ENCODE peak calls at places on chromosomes 4 and X, in ten cellular contexts. I, H, J, C, N, W, X, G, Y and T are unnamed samples. For H3K27me3, the result is how much of the 10 kb centered on the place peaks cover.

GRCh38 chrX:135086197-135086854 is 34.0 kb downstream of the ETDB start:
- DNase-seq in G (no peak), C (peak), H (peak), I (peak), Y (no peak), J (no peak), W (peak), N (no peak), X (peak), T (no peak)

GRCh38 chr4:106287353-106287969 is 28.5 kb downstream of the TBCK start:
- DNase-seq in N (no peak), G (no peak), H (no peak), J (no peak), X (no peak), W (peak), Y (no peak), C (no peak), I (no peak), T (peak)

GRCh38 chr4:6873291-6873690 is 36.3 kb upstream of the TBC1D14 start:
- DNase-seq in W (no peak), H (no peak), Y (no peak), C (no peak), X (no peak), J (no peak), G (no peak), N (no peak), I (no peak), T (no peak)

GRCh38 chr4:151045907-151046306 is 30.8 kb upstream of the LRBA start:
- DNase-seq in W (peak), G (no peak), J (no peak), X (no peak), N (no peak), Y (no peak), H (no peak), C (no peak), I (no peak), T (no peak)

GRCh38 chr4:48546336-48546735 is 56.3 kb downstream of the ZAR1 start:
- DNase-seq in X (no peak), H (peak), N (no peak), Y (no peak), C (no peak), I (no peak), G (no peak), J (no peak), W (peak), T (no peak)

GRCh38 chr4:80115368-80116181 is 42.5 kb upstream of the ANTXR2 start:
- DNase-seq in H (no peak), N (no peak), C (no peak), J (no peak), W (no peak), Y (no peak), G (no peak), X (no peak), I (no peak), T (no peak)

GRCh38 chr4:10161146-10161545 is 44.5 kb upstream of the WDR1 start:
- DNase-seq in N (no peak), C (no peak), G (no peak), H (no peak), I (no peak), J (no peak), Y (no peak), X (no peak), W (no peak), T (no peak)

GRCh38 chr4:57370691-57371090 is 260.5 kb upstream of the IGFBP7 start:
- DNase-seq in H (no peak), G (no peak), C (no peak), W (no peak), N (no peak), J (no peak), Y (no peak), I (no peak), X (no peak), T (no peak)

GRCh38 chrX:103688949-103689348 is 2.5 kb upstream of the MORF4L2 start:
- DNase-seq in G (no peak), I (no peak), X (no peak), Y (no peak), H (no peak), J (no peak), N (no peak), W (peak), C (no peak), T (no peak)

GRCh38 chrX:74526786-74527185 is 87.6 kb downstream of the RLIM start:
- DNase-seq in N (no peak), C (no peak), J (no peak), H (no peak), I (no peak), G (no peak), Y (no peak), W (no peak), X (no peak), T (no peak)

GRCh38 chrX:44157293-44157692 is 184.1 kb upstream of the NDP start:
- DNase-seq in X (no peak), W (no peak), N (no peak), H (no peak), I (no peak), J (no peak), G (no peak), Y (no peak), C (no peak), T (no peak)

GRCh38 chr4:154478128-154478527 is 13.5 kb downstream of the DCHS2 start:
- DNase-seq in W (no peak), Y (no peak), X (no peak), J (no peak), G (no peak), H (no peak), C (no peak), N (no peak), I (no peak), T (no peak)

GRCh38 chr4:2742823-2743517 is 13.2 kb downstream of the TNIP2 start:
- DNase-seq in Y (peak), G (no peak), X (no peak), I (no peak), W (no peak), C (no peak), H (no peak), N (no peak), J (peak), T (no peak)

GRCh38 chrX:74505437-74505836 is 84.1 kb downstream of the SLC16A2 start:
- DNase-seq in W (no peak), G (no peak), H (no peak), J (no peak), C (no peak), Y (no peak), X (no peak), N (no peak), I (no peak), T (no peak)

GRCh38 chr4:153514001-153514526 is 47.9 kb downstream of the TMEM131L start:
- DNase-seq in X (no peak), N (no peak), Y (no peak), I (no peak), C (no peak), J (no peak), H (no peak), W (no peak), G (no peak), T (no peak)

GRCh38 chr4:185697488-185697887 is 114.5 kb downstream of the SORBS2 start:
- DNase-seq in I (no peak), C (no peak), Y (no peak), N (no peak), G (no peak), X (no peak), J (no peak), H (no peak), W (no peak), T (no peak)
- TF ChIP-seq EP300 in I (no peak), C (no peak), Y (no peak), N (no peak), G (no peak), X (no peak), J (no peak), H (no peak), W (no peak), T (no peak)

GRCh38 chrX:121307441-121307840 is 260.0 kb downstream of the GLUD2 start:
- DNase-seq in C (no peak), I (no peak), W (no peak), X (no peak), J (no peak), H (peak), G (no peak), Y (no peak), N (no peak), T (no peak)

GRCh38 chrX:121310820-121311219 is 263.4 kb downstream of the GLUD2 start:
- DNase-seq in I (no peak), G (no peak), W (no peak), Y (no peak), X (no peak), N (no peak), H (no peak), J (no peak), C (no peak), T (no peak)

DNA sequence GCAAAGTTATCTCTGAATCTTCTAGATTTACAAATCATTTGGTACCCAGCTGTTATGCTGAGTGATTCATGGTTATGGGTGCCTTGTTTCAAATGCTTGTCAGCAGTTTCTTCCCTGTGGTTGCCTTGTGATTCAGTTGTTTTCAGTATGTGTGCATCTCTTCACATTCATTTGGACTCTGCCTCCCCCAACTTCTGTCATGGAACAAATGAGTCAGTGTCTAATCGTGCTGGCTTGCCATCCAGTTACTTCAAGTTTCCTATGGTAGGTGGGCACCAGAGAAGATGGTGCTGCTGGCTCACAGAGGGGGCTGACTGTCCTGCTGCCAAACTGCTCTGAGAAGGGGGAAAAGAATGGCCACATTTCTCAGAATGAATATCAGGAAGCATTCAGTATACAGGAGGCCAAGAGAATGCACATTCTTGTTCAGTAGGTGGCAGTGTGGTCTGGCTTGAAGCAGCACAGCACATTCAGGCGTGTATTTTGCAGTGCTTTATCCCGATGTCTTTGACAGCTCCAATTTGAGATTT is 260.9 kb downstream of the GLUD2 start:
- DNase-seq in N (no peak), H (peak), X (peak), I (no peak), C (no peak), W (peak), J (no peak), G (no peak), Y (no peak), T (peak)
- TF ChIP-seq CTCF in N (no peak), H (peak), X (no peak), I (no peak), C (no peak), W (peak), J (no peak), G (no peak), Y (peak), T (peak)

GRCh38 chr4:93030670-93031069 is 726.9 kb downstream of the GRID2 start:
- DNase-seq in G (no peak), C (no peak), I (no peak), W (no peak), J (no peak), N (no peak), X (no peak), Y (no peak), H (no peak), T (no peak)

GRCh38 chr4:93031431-93032098 is 727.8 kb downstream of the GRID2 start:
- DNase-seq in C (no peak), Y (no peak), W (no peak), H (no peak), J (no peak), G (no peak), I (no peak), X (no peak), N (no peak), T (no peak)

GRCh38 chr4:93029774-93030173 is 726.0 kb downstream of the GRID2 start:
- DNase-seq in Y (no peak), H (no peak), I (no peak), W (no peak), X (no peak), G (no peak), N (no peak), C (no peak), J (no peak), T (no peak)
- H3K27me3 ChIP-seq in Y (under half), H (under half), I (under half), W (under half), X (under half), G (under half), N (under half), C (under half), J (under half), T (under half)

DNA sequence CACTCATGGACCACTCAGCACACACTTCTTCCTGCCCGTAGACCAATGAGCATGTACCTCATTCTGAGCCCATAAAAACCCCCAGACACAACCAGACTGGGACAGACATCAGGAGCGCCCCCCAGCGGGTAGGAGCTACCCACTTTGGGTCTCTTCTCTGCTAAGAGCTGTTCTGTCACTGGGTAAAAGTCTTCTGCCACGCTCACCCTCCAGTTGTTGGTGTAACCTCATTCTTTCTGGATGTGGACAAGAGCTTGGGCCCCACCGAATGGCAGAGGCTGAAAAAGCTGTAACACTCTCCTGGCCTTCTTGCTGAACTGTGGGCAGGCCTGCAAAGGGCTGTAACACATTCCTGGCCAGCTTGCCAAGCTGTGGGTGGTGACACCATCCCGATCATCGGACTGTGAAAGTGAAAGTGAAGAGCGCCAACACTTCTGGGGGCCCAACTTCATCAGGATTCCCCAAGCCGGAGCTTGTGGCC is 137.6 kb downstream of the TECRL start:
- DNase-seq in C (no peak), X (no peak), G (no peak), W (peak), Y (no peak), N (no peak), I (no peak), H (no peak), J (no peak), T (no peak)
- TF ChIP-seq EP300 in C (no peak), X (no peak), G (no peak), W (no peak), Y (no peak), N (no peak), I (no peak), H (no peak), J (no peak), T (no peak)

GRCh38 chr4:8547108-8547911 is 32.9 kb upstream of the GPR78 start:
- DNase-seq in H (no peak), J (no peak), W (peak), Y (peak), X (no peak), C (no peak), G (no peak), N (no peak), I (peak), T (no peak)
- TF ChIP-seq CTCF in H (peak), J (no peak), W (peak), Y (no peak), X (peak), C (no peak), G (no peak), N (peak), I (no peak), T (no peak)

GRCh38 chr4:47061435-47061834 is 30.1 kb downstream of the GABRB1 start:
- DNase-seq in H (no peak), W (no peak), G (no peak), C (no peak), N (no peak), I (no peak), J (no peak), Y (no peak), X (no peak), T (no peak)
- H3K27me3 ChIP-seq in H (under half), W (under half), G (under half), C (under half), N (under half), I (under half), J (under half), Y (under half), X (under half), T (under half)

GRCh38 chr4:140863187-140863586 is 107.0 kb upstream of the TBC1D9 start:
- DNase-seq in W (no peak), N (no peak), J (no peak), I (no peak), G (no peak), X (no peak), C (no peak), Y (no peak), H (no peak), T (no peak)
- TF ChIP-seq EP300 in W (no peak), N (no peak), J (no peak), I (no peak), G (no peak), X (no peak), C (no peak), Y (no peak), H (no peak), T (no peak)

GRCh38 chrX:106619797-106620196 is 8.0 kb downstream of the RADX start:
- DNase-seq in X (no peak), N (no peak), Y (no peak), J (no peak), W (no peak), G (no peak), I (no peak), H (no peak), C (no peak), T (no peak)
- TF ChIP-seq CTCF in X (peak), N (no peak), Y (no peak), J (no peak), W (peak), G (peak), I (no peak), H (peak), C (peak), T (no peak)